ENCODE peak calls at places on chromosomes 6 and 20, in six cellular contexts. H is LoVo, N is NCI-H2029 treated with DMSO at 0.1 percent for 48 hours, R is HT-29, U is progenitor cell of endocrine pancreas, L is amniotic epithelial cell. V is an unnamed sample.
A peak's percentile ranks its signal among the peaks of the same experiment; 100 is the strongest.

GRCh38 chr6:142846883-142847287 is 98.1 kb downstream of the HIVEP2 start:
- DNase-seq in H (peak; percentile 41), N (no peak), R (no peak), U (no peak), L (peak; percentile 100), V (peak; percentile 95)

GRCh38 chr6:37695857-37696219 is 1.8 kb downstream of the MDGA1 start:
- DNase-seq in H (no peak), N (no peak), R (no peak), U (no peak), L (no peak), V (no peak)

GRCh38 chr20:58135441-58136170 is 92.8 kb downstream of the ANKRD60 start:
- DNase-seq in H (no peak), N (no peak), R (peak; percentile 18), U (no peak), L (no peak), V (no peak)

GRCh38 chr6:108419934-108420609 is 125.2 kb downstream of the AFG1L start:
- DNase-seq in H (no peak), N (no peak), R (no peak), U (no peak), L (no peak), V (no peak)

GRCh38 chr20:25296094-25297093 is 48.5 kb downstream of the PYGB start:
- DNase-seq in H (no peak), N (no peak), R (peak; percentile 64), U (no peak), L (no peak), V (peak; percentile 57)

GRCh38 chr6:47780510-47781356 is 1.1 kb upstream of the OPN5 start:
- DNase-seq in H (peak; percentile 77), N (peak; percentile 42), R (peak; percentile 78), U (no peak), L (peak; percentile 63), V (peak; percentile 80)

GRCh38 chr20:49675368-49676151 is 38.1 kb downstream of the B4GALT5 start:
- DNase-seq in H (peak; percentile 88), N (no peak), R (peak; percentile 89), U (no peak), L (no peak), V (no peak)

GRCh38 chr6:34487536-34487935 is 21.7 kb downstream of the PACSIN1 start:
- DNase-seq in H (no peak), N (no peak), R (no peak), U (no peak), L (no peak), V (no peak)

GRCh38 chr6:23547851-23548250 is 578.2 kb upstream of the NRSN1 start:
- DNase-seq in H (no peak), N (no peak), R (peak; percentile 35), U (no peak), L (no peak), V (peak; percentile 45)

GRCh38 chr20:38151455-38151854 is 13.6 kb downstream of the TGM2 start:
- DNase-seq in H (no peak), N (no peak), R (no peak), U (no peak), L (no peak), V (no peak)

GRCh38 chr6:156809034-156809433 is 31.9 kb downstream of the ARID1B start:
- DNase-seq in H (no peak), N (no peak), R (no peak), U (no peak), L (no peak), V (peak; percentile 84)

GRCh38 chr6:82143041-82143481 is 104.5 kb downstream of the IBTK start:
- DNase-seq in H (no peak), N (no peak), R (no peak), U (no peak), L (peak; percentile 68), V (no peak)

GRCh38 chr20:50828363-50829136 is 33.7 kb downstream of the BCAS4 start:
- DNase-seq in H (no peak), N (no peak), R (no peak), U (no peak), L (no peak), V (no peak)

GRCh38 chr6:25312703-25313102 is 33.5 kb downstream of the CARMIL1 start:
- DNase-seq in H (peak; percentile 72), N (no peak), R (no peak), U (no peak), L (peak; percentile 14), V (peak; percentile 47)

GRCh38 chr20:41034239-41034638 is 5.6 kb downstream of the TOP1 start:
- DNase-seq in H (no peak), N (no peak), R (no peak), U (no peak), L (no peak), V (no peak)

GRCh38 chr20:18024606-18025127 is 33.0 kb downstream of the OVOL2 start:
- DNase-seq in H (no peak), N (no peak), R (no peak), U (no peak), L (no peak), V (no peak)

GRCh38 chr6:65569505-65569904 is 137.5 kb downstream of the EYS start:
- DNase-seq in H (no peak), N (no peak), R (peak; percentile 30), U (no peak), L (no peak), V (no peak)

GRCh38 chr6:113697642-113698410 is 159.3 kb upstream of the MARCKS start:
- DNase-seq in H (no peak), N (no peak), R (no peak), U (no peak), L (peak; percentile 94), V (peak; percentile 96)

GRCh38 chr6:151097207-151097606 is 142.6 kb upstream of the AKAP12 start:
- DNase-seq in H (no peak), N (no peak), R (no peak), U (no peak), L (no peak), V (no peak)

GRCh38 chr6:30884521-30885480 is 482 bp downstream of the DDR1 start:
- DNase-seq in H (peak; percentile 58), N (peak; percentile 34), R (peak; percentile 66), U (no peak), L (peak; percentile 81), V (peak; percentile 59)

GRCh38 chr6:108667984-108668383 is 107.3 kb downstream of the FOXO3 start:
- DNase-seq in H (no peak), N (no peak), R (no peak), U (no peak), L (peak; percentile 80), V (peak; percentile 83)

GRCh38 chr6:141833001-141833655 is 299.6 kb upstream of the GJE1 start:
- DNase-seq in H (no peak), N (no peak), R (no peak), U (no peak), L (no peak), V (no peak)

GRCh38 chr20:7302256-7302655 is 534.8 kb downstream of the BMP2 start:
- DNase-seq in H (no peak), N (no peak), R (no peak), U (no peak), L (no peak), V (no peak)

GRCh38 chr6:33787336-33787953 is 1.5 kb downstream of the LEMD2 start:
- DNase-seq in H (no peak), N (no peak), R (no peak), U (no peak), L (peak; percentile 59), V (no peak)

GRCh38 chr6:48814957-48815356 is 648.1 kb downstream of the MMUT start:
- DNase-seq in H (no peak), N (no peak), R (no peak), U (no peak), L (no peak), V (no peak)

GRCh38 chr6:42532038-42532669 is 31.7 kb upstream of the UBR2 start:
- DNase-seq in H (peak; percentile 80), N (peak; percentile 9), R (peak; percentile 70), U (no peak), L (peak; percentile 63), V (peak; percentile 80)

GRCh38 chr20:58511364-58511763 is 3.8 kb downstream of the APCDD1L start:
- DNase-seq in H (no peak), N (no peak), R (no peak), U (no peak), L (peak; percentile 97), V (peak; percentile 83)

GRCh38 chr6:136037885-136038460 is 186.5 kb downstream of the PDE7B start:
- DNase-seq in H (no peak), N (no peak), R (no peak), U (no peak), L (peak; percentile 62), V (peak; percentile 64)

GRCh38 chr20:49310695-49311094 is 32.8 kb upstream of the ZNFX1 start:
- DNase-seq in H (no peak), N (no peak), R (no peak), U (no peak), L (peak; percentile 33), V (peak; percentile 23)

GRCh38 chr6:87244380-87244779 is 78.0 kb upstream of the SMIM8 start:
- DNase-seq in H (no peak), N (no peak), R (no peak), U (no peak), L (peak; percentile 57), V (peak; percentile 17)

GRCh38 chr6:22271044-22271443 is 25.8 kb downstream of the PRL start:
- DNase-seq in H (no peak), N (no peak), R (no peak), U (no peak), L (no peak), V (no peak)

GRCh38 chr20:32510120-32510600 is 75.0 kb downstream of the NOL4L start:
- DNase-seq in H (no peak), N (no peak), R (no peak), U (peak; percentile 25), L (no peak), V (no peak)

GRCh38 chr6:153018355-153018754 is 15.8 kb upstream of the MTRF1L start:
- DNase-seq in H (no peak), N (no peak), R (no peak), U (no peak), L (no peak), V (no peak)

V was measured in choroid plexus epithelial cell.